ENCODE peak calls at places on chromosomes 12 and 14, in seven cellular contexts. One of them, this sample, is unnamed.
A peak's percentile ranks its signal among the peaks of the same experiment; 100 is the strongest.

GRCh38 chr12:6383572-6384498 is at the start of gene LTBR:
- DNase-seq in stimulated activated CD8-positive, alpha-beta memory T cell treated with anti-CD3 and anti-CD28 coated beads, Interleukin-4, amount 100 ng/mL, for 24 hours: no peak
- DNase-seq in foreskin melanocyte: peak; percentile 89
- DNase-seq in AG08396: peak; percentile 97
- DNase-seq in activated gamma-delta T cell treated with anti-CD3 and anti-CD28 coated beads, Interleukin-2, amount 50 U/mL, for 16 hours: no peak
- DNase-seq in hepatocyte: peak; percentile 95
- DNase-seq in caudate nucleus: peak; percentile 43
- DNase-seq in this sample: peak; percentile 94

GRCh38 chr12:27453462-27453861 is 6.9 kb downstream of the SMCO2 start:
- DNase-seq in stimulated activated CD8-positive, alpha-beta memory T cell treated with anti-CD3 and anti-CD28 coated beads, Interleukin-4, amount 100 ng/mL, for 24 hours: no peak
- DNase-seq in hepatocyte: no peak
- DNase-seq in AG08396: no peak
- DNase-seq in caudate nucleus: no peak
- DNase-seq in foreskin melanocyte: peak; percentile 25
- DNase-seq in activated gamma-delta T cell treated with anti-CD3 and anti-CD28 coated beads, Interleukin-2, amount 50 U/mL, for 16 hours: no peak
- DNase-seq in this sample: peak; percentile 21

GRCh38 chr14:102234331-102235264 is 70.4 kb downstream of the MOK start:
- DNase-seq in stimulated activated CD8-positive, alpha-beta memory T cell treated with anti-CD3 and anti-CD28 coated beads, Interleukin-4, amount 100 ng/mL, for 24 hours: no peak
- DNase-seq in activated gamma-delta T cell treated with anti-CD3 and anti-CD28 coated beads, Interleukin-2, amount 50 U/mL, for 16 hours: no peak
- DNase-seq in foreskin melanocyte: no peak
- DNase-seq in AG08396: no peak
- DNase-seq in hepatocyte: no peak
- DNase-seq in caudate nucleus: no peak
- DNase-seq in this sample: no peak

GRCh38 chr12:76863005-76863670 is 15.7 kb downstream of the CSRP2 start:
- DNase-seq in AG08396: peak; percentile 76
- DNase-seq in caudate nucleus: no peak
- DNase-seq in stimulated activated CD8-positive, alpha-beta memory T cell treated with anti-CD3 and anti-CD28 coated beads, Interleukin-4, amount 100 ng/mL, for 24 hours: no peak
- DNase-seq in foreskin melanocyte: peak; percentile 80
- DNase-seq in activated gamma-delta T cell treated with anti-CD3 and anti-CD28 coated beads, Interleukin-2, amount 50 U/mL, for 16 hours: no peak
- DNase-seq in hepatocyte: no peak
- DNase-seq in this sample: no peak

GRCh38 chr12:16613199-16613598 is 7.2 kb upstream of the LMO3 start:
- DNase-seq in AG08396: no peak
- DNase-seq in caudate nucleus: no peak
- DNase-seq in stimulated activated CD8-positive, alpha-beta memory T cell treated with anti-CD3 and anti-CD28 coated beads, Interleukin-4, amount 100 ng/mL, for 24 hours: no peak
- DNase-seq in hepatocyte: no peak
- DNase-seq in activated gamma-delta T cell treated with anti-CD3 and anti-CD28 coated beads, Interleukin-2, amount 50 U/mL, for 16 hours: no peak
- DNase-seq in foreskin melanocyte: no peak
- DNase-seq in this sample: no peak

GRCh38 chr14:104739546-104740516 is 13.1 kb upstream of the SIVA1 start:
- DNase-seq in hepatocyte: no peak
- DNase-seq in foreskin melanocyte: no peak
- DNase-seq in AG08396: no peak
- DNase-seq in caudate nucleus: no peak
- DNase-seq in activated gamma-delta T cell treated with anti-CD3 and anti-CD28 coated beads, Interleukin-2, amount 50 U/mL, for 16 hours: no peak
- DNase-seq in stimulated activated CD8-positive, alpha-beta memory T cell treated with anti-CD3 and anti-CD28 coated beads, Interleukin-4, amount 100 ng/mL, for 24 hours: no peak
- DNase-seq in this sample: no peak

GRCh38 chr14:51856897-51857296 is 3.5 kb upstream of the GNG2 start:
- DNase-seq in AG08396: no peak
- DNase-seq in stimulated activated CD8-positive, alpha-beta memory T cell treated with anti-CD3 and anti-CD28 coated beads, Interleukin-4, amount 100 ng/mL, for 24 hours: no peak
- DNase-seq in hepatocyte: no peak
- DNase-seq in foreskin melanocyte: no peak
- DNase-seq in caudate nucleus: no peak
- DNase-seq in activated gamma-delta T cell treated with anti-CD3 and anti-CD28 coated beads, Interleukin-2, amount 50 U/mL, for 16 hours: no peak
- DNase-seq in this sample: no peak

GRCh38 chr14:72844528-72844927 is 49.4 kb downstream of the DPF3 start:
- DNase-seq in caudate nucleus: no peak
- DNase-seq in AG08396: no peak
- DNase-seq in hepatocyte: no peak
- DNase-seq in activated gamma-delta T cell treated with anti-CD3 and anti-CD28 coated beads, Interleukin-2, amount 50 U/mL, for 16 hours: no peak
- DNase-seq in foreskin melanocyte: no peak
- DNase-seq in stimulated activated CD8-positive, alpha-beta memory T cell treated with anti-CD3 and anti-CD28 coated beads, Interleukin-4, amount 100 ng/mL, for 24 hours: no peak
- DNase-seq in this sample: no peak

GRCh38 chr14:105123266-105123665 is 45.3 kb downstream of the JAG2 start:
- DNase-seq in stimulated activated CD8-positive, alpha-beta memory T cell treated with anti-CD3 and anti-CD28 coated beads, Interleukin-4, amount 100 ng/mL, for 24 hours: no peak
- DNase-seq in activated gamma-delta T cell treated with anti-CD3 and anti-CD28 coated beads, Interleukin-2, amount 50 U/mL, for 16 hours: no peak
- DNase-seq in caudate nucleus: no peak
- DNase-seq in hepatocyte: no peak
- DNase-seq in foreskin melanocyte: peak; percentile 83
- DNase-seq in AG08396: no peak
- DNase-seq in this sample: no peak

GRCh38 chr12:122872815-122873361 is 23.0 kb downstream of the VPS37B start:
- DNase-seq in foreskin melanocyte: no peak
- DNase-seq in activated gamma-delta T cell treated with anti-CD3 and anti-CD28 coated beads, Interleukin-2, amount 50 U/mL, for 16 hours: no peak
- DNase-seq in caudate nucleus: no peak
- DNase-seq in stimulated activated CD8-positive, alpha-beta memory T cell treated with anti-CD3 and anti-CD28 coated beads, Interleukin-4, amount 100 ng/mL, for 24 hours: no peak
- DNase-seq in hepatocyte: no peak
- DNase-seq in AG08396: no peak
- DNase-seq in this sample: no peak

GRCh38 chr14:72755766-72756165 is 138.1 kb downstream of the DPF3 start:
- DNase-seq in stimulated activated CD8-positive, alpha-beta memory T cell treated with anti-CD3 and anti-CD28 coated beads, Interleukin-4, amount 100 ng/mL, for 24 hours: no peak
- DNase-seq in foreskin melanocyte: no peak
- DNase-seq in caudate nucleus: no peak
- DNase-seq in AG08396: no peak
- DNase-seq in hepatocyte: no peak
- DNase-seq in activated gamma-delta T cell treated with anti-CD3 and anti-CD28 coated beads, Interleukin-2, amount 50 U/mL, for 16 hours: no peak
- DNase-seq in this sample: no peak

GRCh38 chr12:92597997-92598396 is 104.8 kb upstream of the PLEKHG7 start:
- DNase-seq in activated gamma-delta T cell treated with anti-CD3 and anti-CD28 coated beads, Interleukin-2, amount 50 U/mL, for 16 hours: no peak
- DNase-seq in caudate nucleus: no peak
- DNase-seq in AG08396: peak; percentile 23
- DNase-seq in foreskin melanocyte: no peak
- DNase-seq in hepatocyte: no peak
- DNase-seq in stimulated activated CD8-positive, alpha-beta memory T cell treated with anti-CD3 and anti-CD28 coated beads, Interleukin-4, amount 100 ng/mL, for 24 hours: no peak
- DNase-seq in this sample: no peak

GRCh38 chr12:89064780-89065179 is 287.5 kb downstream of the DUSP6 start:
- DNase-seq in foreskin melanocyte: peak; percentile 94
- DNase-seq in stimulated activated CD8-positive, alpha-beta memory T cell treated with anti-CD3 and anti-CD28 coated beads, Interleukin-4, amount 100 ng/mL, for 24 hours: no peak
- DNase-seq in AG08396: peak; percentile 23
- DNase-seq in caudate nucleus: no peak
- DNase-seq in hepatocyte: no peak
- DNase-seq in activated gamma-delta T cell treated with anti-CD3 and anti-CD28 coated beads, Interleukin-2, amount 50 U/mL, for 16 hours: no peak
- DNase-seq in this sample: no peak

GRCh38 chr12:60594035-60594711 is 998.3 kb downstream of the SLC16A7 start:
- DNase-seq in AG08396: no peak
- DNase-seq in foreskin melanocyte: no peak
- DNase-seq in stimulated activated CD8-positive, alpha-beta memory T cell treated with anti-CD3 and anti-CD28 coated beads, Interleukin-4, amount 100 ng/mL, for 24 hours: no peak
- DNase-seq in hepatocyte: no peak
- DNase-seq in activated gamma-delta T cell treated with anti-CD3 and anti-CD28 coated beads, Interleukin-2, amount 50 U/mL, for 16 hours: no peak
- DNase-seq in caudate nucleus: no peak
- DNase-seq in this sample: no peak

GRCh38 chr12:57579011-57579410 is 12.0 kb upstream of the PIP4K2C start:
- DNase-seq in caudate nucleus: no peak
- DNase-seq in stimulated activated CD8-positive, alpha-beta memory T cell treated with anti-CD3 and anti-CD28 coated beads, Interleukin-4, amount 100 ng/mL, for 24 hours: no peak
- DNase-seq in hepatocyte: no peak
- DNase-seq in foreskin melanocyte: no peak
- DNase-seq in activated gamma-delta T cell treated with anti-CD3 and anti-CD28 coated beads, Interleukin-2, amount 50 U/mL, for 16 hours: no peak
- DNase-seq in AG08396: no peak
- DNase-seq in this sample: no peak

GRCh38 chr12:7460375-7461259 is 16.7 kb upstream of the CD163L1 start:
- DNase-seq in activated gamma-delta T cell treated with anti-CD3 and anti-CD28 coated beads, Interleukin-2, amount 50 U/mL, for 16 hours: peak; percentile 38
- DNase-seq in stimulated activated CD8-positive, alpha-beta memory T cell treated with anti-CD3 and anti-CD28 coated beads, Interleukin-4, amount 100 ng/mL, for 24 hours: peak; percentile 22
- DNase-seq in foreskin melanocyte: peak; percentile 11
- DNase-seq in caudate nucleus: peak; percentile 12
- DNase-seq in AG08396: peak; percentile 64
- DNase-seq in hepatocyte: peak; percentile 76
- DNase-seq in this sample: peak; percentile 72

GRCh38 chr14:76426161-76426696 is 50.3 kb downstream of the ESRRB start:
- DNase-seq in activated gamma-delta T cell treated with anti-CD3 and anti-CD28 coated beads, Interleukin-2, amount 50 U/mL, for 16 hours: no peak
- DNase-seq in stimulated activated CD8-positive, alpha-beta memory T cell treated with anti-CD3 and anti-CD28 coated beads, Interleukin-4, amount 100 ng/mL, for 24 hours: no peak
- DNase-seq in caudate nucleus: no peak
- DNase-seq in foreskin melanocyte: no peak
- DNase-seq in AG08396: no peak
- DNase-seq in hepatocyte: no peak
- DNase-seq in this sample: no peak

GRCh38 chr12:56596815-56597214 is 33.3 kb downstream of the BAZ2A start:
- DNase-seq in hepatocyte: no peak
- DNase-seq in stimulated activated CD8-positive, alpha-beta memory T cell treated with anti-CD3 and anti-CD28 coated beads, Interleukin-4, amount 100 ng/mL, for 24 hours: no peak
- DNase-seq in activated gamma-delta T cell treated with anti-CD3 and anti-CD28 coated beads, Interleukin-2, amount 50 U/mL, for 16 hours: no peak
- DNase-seq in foreskin melanocyte: no peak
- DNase-seq in caudate nucleus: no peak
- DNase-seq in AG08396: no peak
- DNase-seq in this sample: no peak

GRCh38 chr14:63204407-63205280 is at the start of gene RHOJ:
- DNase-seq in AG08396: no peak
- DNase-seq in hepatocyte: peak; percentile 41
- DNase-seq in stimulated activated CD8-positive, alpha-beta memory T cell treated with anti-CD3 and anti-CD28 coated beads, Interleukin-4, amount 100 ng/mL, for 24 hours: no peak
- DNase-seq in caudate nucleus: no peak
- DNase-seq in activated gamma-delta T cell treated with anti-CD3 and anti-CD28 coated beads, Interleukin-2, amount 50 U/mL, for 16 hours: no peak
- DNase-seq in foreskin melanocyte: peak; percentile 54
- DNase-seq in this sample: peak; percentile 64

GRCh38 chr14:66121859-66122258 is 364.3 kb upstream of the CCDC196 start:
- DNase-seq in hepatocyte: no peak
- DNase-seq in activated gamma-delta T cell treated with anti-CD3 and anti-CD28 coated beads, Interleukin-2, amount 50 U/mL, for 16 hours: no peak
- DNase-seq in caudate nucleus: no peak
- DNase-seq in AG08396: no peak
- DNase-seq in foreskin melanocyte: no peak
- DNase-seq in stimulated activated CD8-positive, alpha-beta memory T cell treated with anti-CD3 and anti-CD28 coated beads, Interleukin-4, amount 100 ng/mL, for 24 hours: no peak
- DNase-seq in this sample: no peak

This sample was measured in left kidney.